ENCODE peak calls at places on chromosomes 12 and 14, in five cellular contexts. O is PC-3, U is tibial artery, R is mucosa of descending colon, D is GM10248. Q is an unnamed sample.

GRCh38 chr14:57833304-57833703 is 32.6 kb downstream of the SLC35F4 start:
- DNase-seq in O (peak), U (peak), R (no peak), D (no peak), Q (peak)

GRCh38 chr14:46840971-46841729 is 189.6 kb upstream of the RPL10L start:
- DNase-seq in O (no peak), U (no peak), R (no peak), D (no peak), Q (no peak)

GRCh38 chr14:37413504-37414003 is 181.5 kb downstream of the FOXA1 start:
- DNase-seq in O (no peak), U (no peak), R (peak), D (no peak), Q (no peak)

GRCh38 chr12:106645465-106646330 is 62.9 kb downstream of the RFX4 start:
- DNase-seq in O (no peak), U (no peak), R (no peak), D (no peak), Q (no peak)

GRCh38 chr12:53532026-53532425 is 24.7 kb upstream of the NPFF start:
- DNase-seq in O (no peak), U (no peak), R (no peak), D (no peak), Q (no peak)

GRCh38 chr14:49315570-49315969 is 270.6 kb downstream of the RPS29 start:
- DNase-seq in O (no peak), U (no peak), R (no peak), D (no peak), Q (no peak)

GRCh38 chr12:82475211-82475610 is 116.9 kb downstream of the METTL25 start:
- DNase-seq in O (no peak), U (no peak), R (no peak), D (no peak), Q (no peak)

GRCh38 chr12:54015210-54015931 is 6.6 kb downstream of the HOXC8 start:
- DNase-seq in O (no peak), U (no peak), R (no peak), D (no peak), Q (no peak)

GRCh38 chr12:98471085-98471484 is 44.3 kb upstream of the TMPO start:
- DNase-seq in O (no peak), U (no peak), R (no peak), D (no peak), Q (no peak)

GRCh38 chr12:49922349-49923034 is 18.8 kb upstream of the FAIM2 start:
- DNase-seq in O (no peak), U (no peak), R (no peak), D (no peak), Q (no peak)

GRCh38 chr14:68938515-68939423 is 40.3 kb downstream of the ACTN1 start:
- DNase-seq in O (no peak), U (no peak), R (peak), D (no peak), Q (peak)

GRCh38 chr12:41512531-41512930 is 324.4 kb downstream of the PDZRN4 start:
- DNase-seq in O (no peak), U (no peak), R (no peak), D (no peak), Q (peak)

GRCh38 chr14:28704153-28704552 is 62.4 kb upstream of the FOXG1 start:
- DNase-seq in O (peak), U (no peak), R (no peak), D (no peak), Q (peak)

GRCh38 chr14:63249112-63249511 is 44.9 kb downstream of the RHOJ start:
- DNase-seq in O (no peak), U (no peak), R (no peak), D (no peak), Q (peak)

DNA sequence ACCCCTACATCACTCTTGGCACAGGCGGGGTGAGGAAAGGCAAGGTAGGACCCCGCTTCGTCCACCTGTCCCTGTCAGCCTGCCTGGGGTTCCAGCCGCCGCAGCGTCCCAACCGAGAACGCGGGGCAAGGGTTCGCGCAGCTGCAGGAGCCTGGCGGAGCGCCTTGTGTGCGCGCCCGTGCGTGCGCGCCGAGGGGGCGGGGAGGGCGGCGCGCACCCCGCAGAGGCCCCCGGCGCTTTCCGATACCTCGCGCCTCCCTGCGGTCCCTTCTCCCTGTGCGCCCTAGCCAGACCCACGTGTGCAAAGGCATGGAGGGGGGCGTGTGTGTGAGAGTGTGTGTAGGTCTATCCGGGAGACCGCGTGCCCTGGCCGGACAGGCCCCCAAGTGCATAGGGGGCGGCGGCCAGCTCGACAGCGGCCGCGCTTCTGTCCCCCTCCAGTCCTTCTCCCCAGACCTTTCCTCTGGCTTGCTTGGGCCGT is 122.4 kb downstream of the TSPAN9 start:
- DNase-seq in O (peak), U (no peak), R (no peak), D (no peak), Q (peak)
- TF ChIP-seq CTCF in O (no peak), U (no peak), R (no peak), D (no peak), Q (no peak)

GRCh38 chr14:24275524-24276139 is 4.2 kb upstream of the RABGGTA start:
- DNase-seq in O (no peak), U (no peak), R (no peak), D (no peak), Q (no peak)

GRCh38 chr14:24272442-24272841 is 1.0 kb upstream of the RABGGTA start:
- DNase-seq in O (no peak), U (no peak), R (no peak), D (no peak), Q (no peak)

GRCh38 chr14:24274101-24274543 is 2.7 kb upstream of the RABGGTA start:
- DNase-seq in O (peak), U (no peak), R (no peak), D (peak), Q (no peak)

GRCh38 chr14:24271834-24272263 is 452 bp upstream of the RABGGTA start:
- DNase-seq in O (no peak), U (no peak), R (no peak), D (no peak), Q (no peak)

DNA sequence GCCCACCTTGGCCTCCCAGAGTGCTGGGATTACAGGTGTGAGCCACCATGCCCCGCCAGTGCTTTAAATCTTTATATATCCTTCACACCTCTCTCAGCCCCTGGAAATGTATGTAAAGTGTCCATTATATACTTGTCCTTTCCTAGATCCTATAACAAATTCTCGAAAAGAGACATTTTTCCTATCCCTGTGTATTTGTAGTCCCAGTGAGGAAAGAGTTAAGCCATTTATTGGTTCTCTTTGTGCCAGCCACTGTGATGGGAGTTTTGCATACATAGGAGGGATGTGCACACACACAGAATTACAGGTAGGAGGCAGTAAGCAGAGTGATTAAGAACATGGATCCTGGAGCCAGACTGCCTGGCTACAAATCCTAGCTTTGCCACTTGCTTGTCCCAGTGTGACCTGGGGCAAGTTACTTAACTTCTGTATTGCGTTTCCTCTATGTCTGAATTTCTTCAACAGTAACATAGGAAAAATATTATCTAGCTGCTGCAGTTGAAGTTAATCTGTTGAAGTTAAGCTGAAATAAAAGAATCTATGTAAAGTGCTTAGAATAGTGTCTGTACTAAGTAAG is 2.1 kb upstream of the RABGGTA start:
- DNase-seq in O (peak), U (no peak), R (no peak), D (no peak), Q (peak)
- TF ChIP-seq CTCF in O (peak), U (no peak), R (no peak), D (no peak), Q (no peak)

DNA sequence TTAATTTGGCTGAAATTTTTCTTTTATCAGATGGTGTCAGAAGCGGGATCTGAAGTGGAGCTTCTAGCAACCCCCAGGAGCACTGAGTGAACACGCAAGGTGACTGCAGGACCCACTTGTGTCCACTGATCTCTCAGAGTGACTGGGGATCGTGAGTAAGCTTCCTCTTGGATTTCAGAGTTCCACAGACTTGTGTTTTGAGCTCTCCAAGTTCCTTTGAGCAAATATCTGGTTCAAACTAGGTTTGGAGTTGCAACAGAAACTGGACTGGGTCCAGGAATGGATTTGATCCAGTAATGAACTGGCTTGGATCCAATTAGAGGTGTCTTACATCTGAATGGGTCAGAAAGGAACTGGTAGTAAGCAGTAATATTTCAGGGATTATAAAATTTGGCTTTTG is 24.7 kb upstream of the B4GALNT1 start:
- DNase-seq in O (no peak), U (no peak), R (no peak), D (no peak), Q (peak)
- TF ChIP-seq CTCF in O (no peak), U (no peak), R (no peak), D (no peak), Q (no peak)

DNA sequence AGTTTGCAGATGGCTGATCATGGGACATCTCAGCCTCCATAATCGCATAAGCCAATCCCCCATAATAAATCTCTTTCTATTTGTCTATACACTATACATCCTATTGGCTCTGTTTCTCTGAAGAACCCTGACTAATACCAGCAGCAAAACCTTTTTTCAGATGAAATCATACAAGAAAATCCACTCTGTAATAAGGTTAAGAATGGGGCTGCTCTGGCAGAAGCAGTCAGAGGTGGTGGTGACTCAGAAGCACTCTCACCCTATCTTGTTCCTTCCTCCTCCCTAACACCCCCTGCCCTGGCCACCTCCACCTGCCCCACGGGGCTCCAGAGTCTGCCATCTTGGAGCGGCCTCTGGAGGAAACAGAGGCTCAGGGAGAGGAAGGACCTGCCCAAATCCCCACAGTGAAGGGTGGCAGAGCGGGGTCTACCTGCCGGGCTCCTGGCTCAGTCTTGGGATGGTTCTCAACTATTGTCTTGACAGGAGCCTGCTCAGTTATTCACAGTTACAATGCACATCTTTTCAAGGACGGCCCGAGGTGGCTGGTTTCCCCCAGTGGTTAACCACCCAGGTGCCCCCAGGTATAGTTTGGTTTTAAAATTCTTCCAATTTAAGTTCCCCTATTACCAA is 109.3 kb upstream of the EVL start:
- DNase-seq in O (no peak), U (no peak), R (no peak), D (no peak), Q (no peak)
- TF ChIP-seq CTCF in O (no peak), U (no peak), R (no peak), D (no peak), Q (no peak)

GRCh38 chr12:62581288-62582064 is 114.8 kb downstream of the MON2 start:
- DNase-seq in O (peak), U (no peak), R (no peak), D (peak), Q (peak)
- TF ChIP-seq CTCF in O (peak), U (peak), R (no peak), D (peak), Q (peak)

GRCh38 chr14:20935303-20935984 is 19.8 kb upstream of the RNASE2 start:
- DNase-seq in O (no peak), U (no peak), R (no peak), D (no peak), Q (no peak)

DNA sequence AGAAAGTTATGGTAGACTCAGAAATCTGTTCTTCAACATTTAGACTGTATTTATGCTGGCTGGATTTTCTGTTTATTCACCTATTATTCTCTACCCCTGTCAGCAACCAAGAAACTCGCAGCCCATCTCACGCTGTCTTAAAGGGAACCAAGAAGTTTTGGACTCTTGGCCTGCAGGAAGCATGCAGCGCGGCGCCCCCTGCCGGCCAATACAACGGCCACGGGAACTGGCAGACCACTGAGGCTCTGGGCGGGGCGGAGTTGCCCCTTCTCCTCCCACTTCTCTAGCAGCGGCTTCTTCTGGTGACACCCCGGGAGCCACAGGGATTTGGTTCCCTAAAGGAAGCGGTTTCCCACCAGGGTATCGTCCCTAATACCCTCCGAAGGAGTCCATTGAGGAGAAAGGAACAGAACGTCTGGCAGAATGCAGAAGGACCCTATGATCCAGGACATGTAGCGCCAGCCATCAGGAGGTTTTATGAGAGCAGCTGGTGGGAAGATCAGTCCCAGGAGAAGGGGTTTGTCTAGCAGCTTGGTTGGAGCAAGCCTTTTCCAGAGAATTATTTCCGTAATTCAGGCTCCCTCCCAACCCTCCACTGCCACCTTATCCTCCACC is 21.0 kb upstream of the RNASE2 start:
- DNase-seq in O (peak), U (no peak), R (peak), D (peak), Q (peak)
- TF ChIP-seq CTCF in O (peak), U (no peak), R (no peak), D (peak), Q (peak)

DNA sequence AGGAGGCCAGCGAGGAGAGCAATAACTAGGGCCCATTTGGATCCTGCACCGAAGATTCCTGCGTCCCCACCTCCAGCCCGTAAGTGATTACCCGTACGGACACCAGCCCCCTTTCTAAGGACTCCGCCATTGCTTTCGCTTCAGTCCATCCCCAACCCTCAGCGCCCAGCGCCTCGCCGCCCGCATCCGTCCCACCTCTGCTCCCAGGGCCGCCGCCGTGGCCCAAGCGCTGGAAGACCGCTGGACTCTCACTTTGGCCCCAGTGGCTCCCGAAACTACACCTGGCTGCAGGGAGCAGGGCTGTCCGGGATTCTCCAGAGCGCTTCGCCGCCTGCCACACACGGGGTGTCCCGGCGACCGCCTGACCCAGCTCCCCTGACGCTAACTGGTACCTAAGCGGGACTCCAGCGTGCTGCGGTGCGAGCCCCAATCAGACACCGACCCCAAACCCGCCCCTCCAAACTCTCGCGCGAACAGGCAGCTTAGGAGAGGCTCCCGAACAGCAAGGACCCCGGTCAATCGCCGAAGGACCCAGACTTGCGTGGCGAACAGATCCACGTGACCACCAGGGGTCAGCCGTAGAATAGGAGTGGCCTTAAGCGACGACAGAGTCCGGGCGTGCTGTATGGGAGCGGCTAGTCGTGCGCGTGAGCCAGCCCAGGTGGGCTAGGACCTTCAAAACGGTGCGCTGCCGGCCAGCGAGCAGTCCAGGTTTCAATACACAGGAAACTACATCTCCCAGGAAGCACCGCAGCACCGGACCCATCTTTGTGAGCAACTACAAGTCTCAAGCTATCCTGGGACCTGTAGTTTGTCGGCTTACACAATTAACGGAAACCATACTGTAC is at the start of gene CNPY2:
- DNase-seq in O (peak), U (peak), R (peak), D (peak), Q (peak)
- TF ChIP-seq CTCF in O (peak), U (peak), R (no peak), D (peak), Q (peak)

DNA sequence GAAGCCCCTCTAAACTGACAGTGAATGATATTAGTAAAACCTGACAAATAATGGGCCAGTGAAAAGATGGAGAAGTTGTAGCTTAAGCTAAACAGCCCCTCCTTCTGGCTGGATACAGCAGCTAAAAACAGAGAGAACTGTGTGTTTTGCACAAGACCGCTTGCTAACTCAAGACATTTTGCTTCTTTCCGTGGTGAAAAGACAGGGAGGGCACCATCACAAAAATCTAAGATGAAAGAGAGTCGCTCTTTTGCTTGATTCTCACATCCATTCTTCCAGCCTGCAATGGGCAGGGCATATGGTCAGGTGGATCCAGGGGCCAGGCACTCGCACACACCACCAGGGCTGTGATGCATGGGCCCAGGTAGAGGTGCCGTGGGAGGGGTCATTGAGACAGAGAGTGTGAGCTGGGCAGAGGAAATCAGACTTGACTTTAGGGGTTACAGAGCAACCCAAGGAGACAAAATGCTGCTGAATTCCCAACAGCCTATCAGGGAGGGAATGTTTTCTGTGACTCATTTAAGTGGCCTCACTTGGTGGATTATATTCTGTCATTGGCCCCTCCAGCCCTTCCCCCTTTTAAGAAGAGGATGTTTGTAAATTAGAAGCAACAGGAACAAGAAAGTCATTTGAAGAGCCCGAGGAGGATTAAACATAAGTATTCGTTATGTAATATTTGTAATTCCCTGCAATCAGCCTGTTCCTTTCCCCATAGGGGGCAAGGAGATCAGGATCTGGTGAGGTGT is 12.2 kb downstream of the EMP1 start:
- DNase-seq in O (peak), U (no peak), R (peak), D (no peak), Q (peak)
- TF ChIP-seq CTCF in O (peak), U (no peak), R (no peak), D (peak), Q (peak)

DNA sequence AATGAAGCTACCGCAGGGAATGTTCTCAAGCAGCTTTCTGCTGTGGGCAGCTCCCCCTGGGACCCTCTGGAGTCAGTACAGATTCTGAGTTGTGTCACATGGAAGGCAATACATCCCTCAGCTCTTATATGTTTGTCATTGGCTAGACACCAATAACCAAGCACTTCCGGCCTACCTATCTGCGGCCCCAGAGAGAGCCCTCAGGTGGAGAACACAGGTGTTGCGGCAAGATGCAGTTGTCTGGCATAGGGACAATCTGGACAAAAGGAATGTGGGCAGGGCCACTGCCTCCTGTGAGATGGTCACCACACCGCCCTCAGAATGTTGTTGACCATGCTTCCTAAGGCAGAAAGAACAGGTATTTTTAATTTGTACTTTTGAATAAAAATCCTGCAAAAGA is 118.7 kb downstream of the BRMS1L start:
- DNase-seq in O (peak), U (no peak), R (peak), D (peak), Q (peak)
- TF ChIP-seq CTCF in O (peak), U (no peak), R (no peak), D (no peak), Q (no peak)

DNA sequence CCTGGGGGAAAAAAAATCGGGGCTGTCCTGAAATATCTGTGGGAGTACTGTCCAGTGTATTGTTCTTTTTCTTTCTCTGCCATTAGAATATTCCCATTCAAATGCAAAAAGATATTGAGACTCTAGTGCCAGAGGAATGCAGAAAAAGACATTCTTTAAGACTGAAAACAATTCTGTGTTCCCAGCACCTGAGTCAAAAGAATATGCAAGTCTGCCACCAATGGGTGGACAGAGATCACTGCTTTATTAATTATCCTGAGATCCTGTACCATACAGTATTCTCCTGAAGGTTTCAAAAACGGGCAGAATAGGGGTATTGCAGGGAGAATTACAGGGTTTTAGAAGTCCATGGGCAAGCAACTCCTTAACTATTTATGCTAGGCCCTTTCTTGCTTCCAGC is 361.8 kb downstream of the C12orf50 start:
- DNase-seq in O (peak), U (no peak), R (no peak), D (no peak), Q (peak)
- TF ChIP-seq CTCF in O (peak), U (no peak), R (no peak), D (peak), Q (peak)

Q was measured in cardiac fibroblast.